ENCODE peak calls at places on chromosomes 1 and 21, in eight cellular contexts. One of them, this sample, is unnamed.

GRCh38 chr1:183778006-183778405 is 26.9 kb upstream of the RGL1 start:
- DNase-seq in A549: no peak
- DNase-seq in stomach: no peak
- DNase-seq in body of pancreas: no peak
- DNase-seq in prostate gland: no peak
- DNase-seq in sigmoid colon: no peak
- DNase-seq in thyroid gland: no peak
- DNase-seq in breast epithelium: no peak
- DNase-seq in this sample: no peak

GRCh38 chr21:14583629-14584251 is 37.6 kb upstream of the SAMSN1 start:
- DNase-seq in prostate gland: no peak
- DNase-seq in sigmoid colon: no peak
- DNase-seq in thyroid gland: no peak
- DNase-seq in stomach: no peak
- DNase-seq in body of pancreas: no peak
- DNase-seq in A549: no peak
- DNase-seq in breast epithelium: no peak
- DNase-seq in this sample: no peak

GRCh38 chr1:210731193-210731592 is 402.5 kb downstream of the HHAT start:
- DNase-seq in sigmoid colon: no peak
- DNase-seq in A549: no peak
- DNase-seq in stomach: no peak
- DNase-seq in breast epithelium: no peak
- DNase-seq in body of pancreas: no peak
- DNase-seq in thyroid gland: no peak
- DNase-seq in prostate gland: no peak
- DNase-seq in this sample: no peak

GRCh38 chr1:17648457-17649145 is 106.5 kb upstream of the ACTL8 start:
- DNase-seq in body of pancreas: peak; percentile 81
- DNase-seq in stomach: no peak
- DNase-seq in breast epithelium: peak; percentile 26
- DNase-seq in sigmoid colon: no peak
- DNase-seq in thyroid gland: no peak
- DNase-seq in A549: no peak
- DNase-seq in prostate gland: no peak
- DNase-seq in this sample: no peak

GRCh38 chr1:240008298-240008697 is 83.4 kb upstream of the FMN2 start:
- DNase-seq in breast epithelium: no peak
- DNase-seq in thyroid gland: no peak
- DNase-seq in body of pancreas: no peak
- DNase-seq in stomach: no peak
- DNase-seq in prostate gland: no peak
- DNase-seq in A549: no peak
- DNase-seq in sigmoid colon: no peak
- DNase-seq in this sample: no peak

GRCh38 chr1:38053416-38054091 is 7.0 kb upstream of the POU3F1 start:
- DNase-seq in prostate gland: no peak
- DNase-seq in breast epithelium: no peak
- DNase-seq in body of pancreas: no peak
- DNase-seq in sigmoid colon: no peak
- DNase-seq in A549: no peak
- DNase-seq in thyroid gland: no peak
- DNase-seq in stomach: no peak
- DNase-seq in this sample: no peak

GRCh38 chr21:40333731-40334130 is 466.5 kb downstream of the PCP4 start:
- DNase-seq in body of pancreas: no peak
- DNase-seq in sigmoid colon: no peak
- DNase-seq in thyroid gland: no peak
- DNase-seq in prostate gland: no peak
- DNase-seq in stomach: no peak
- DNase-seq in A549: no peak
- DNase-seq in breast epithelium: no peak
- DNase-seq in this sample: no peak

GRCh38 chr1:214004014-214004413 is 16.2 kb downstream of the PROX1 start:
- DNase-seq in sigmoid colon: no peak
- DNase-seq in breast epithelium: no peak
- DNase-seq in stomach: no peak
- DNase-seq in thyroid gland: peak; percentile 24
- DNase-seq in A549: no peak
- DNase-seq in body of pancreas: no peak
- DNase-seq in prostate gland: no peak
- DNase-seq in this sample: no peak

GRCh38 chr21:25342811-25343210 is 264.5 kb downstream of the MRPL39 start:
- DNase-seq in stomach: no peak
- DNase-seq in body of pancreas: no peak
- DNase-seq in breast epithelium: no peak
- DNase-seq in A549: no peak
- DNase-seq in sigmoid colon: no peak
- DNase-seq in thyroid gland: no peak
- DNase-seq in prostate gland: no peak
- DNase-seq in this sample: no peak

GRCh38 chr1:109792056-109792831 is 28.5 kb upstream of the EPS8L3 start:
- DNase-seq in breast epithelium: peak; percentile 62
- DNase-seq in thyroid gland: peak; percentile 96
- DNase-seq in body of pancreas: peak; percentile 65
- DNase-seq in A549: peak; percentile 89
- DNase-seq in prostate gland: no peak
- DNase-seq in sigmoid colon: peak; percentile 89
- DNase-seq in stomach: peak; percentile 64
- DNase-seq in this sample: peak; percentile 85

GRCh38 chr1:159468321-159468720 is 28.8 kb downstream of the OR10J1 start:
- DNase-seq in body of pancreas: no peak
- DNase-seq in thyroid gland: no peak
- DNase-seq in sigmoid colon: no peak
- DNase-seq in stomach: no peak
- DNase-seq in prostate gland: no peak
- DNase-seq in A549: no peak
- DNase-seq in breast epithelium: no peak
- DNase-seq in this sample: no peak

GRCh38 chr1:154624756-154625643 is 17.0 kb upstream of the ADAR start:
- DNase-seq in body of pancreas: no peak
- DNase-seq in A549: no peak
- DNase-seq in breast epithelium: no peak
- DNase-seq in thyroid gland: no peak
- DNase-seq in prostate gland: no peak
- DNase-seq in sigmoid colon: no peak
- DNase-seq in stomach: no peak
- DNase-seq in this sample: no peak

GRCh38 chr1:247407180-247407616 is 8.8 kb upstream of the NLRP3 start:
- DNase-seq in A549: no peak
- DNase-seq in prostate gland: no peak
- DNase-seq in thyroid gland: peak; percentile 7
- DNase-seq in breast epithelium: no peak
- DNase-seq in body of pancreas: peak; percentile 16
- DNase-seq in stomach: peak; percentile 36
- DNase-seq in sigmoid colon: peak; percentile 72
- DNase-seq in this sample: no peak

GRCh38 chr1:227748496-227749182 is 13.4 kb downstream of the SNAP47 start:
- DNase-seq in breast epithelium: no peak
- DNase-seq in stomach: no peak
- DNase-seq in A549: no peak
- DNase-seq in thyroid gland: no peak
- DNase-seq in sigmoid colon: peak; percentile 91
- DNase-seq in body of pancreas: no peak
- DNase-seq in prostate gland: no peak
- DNase-seq in this sample: peak; percentile 46

DNA sequence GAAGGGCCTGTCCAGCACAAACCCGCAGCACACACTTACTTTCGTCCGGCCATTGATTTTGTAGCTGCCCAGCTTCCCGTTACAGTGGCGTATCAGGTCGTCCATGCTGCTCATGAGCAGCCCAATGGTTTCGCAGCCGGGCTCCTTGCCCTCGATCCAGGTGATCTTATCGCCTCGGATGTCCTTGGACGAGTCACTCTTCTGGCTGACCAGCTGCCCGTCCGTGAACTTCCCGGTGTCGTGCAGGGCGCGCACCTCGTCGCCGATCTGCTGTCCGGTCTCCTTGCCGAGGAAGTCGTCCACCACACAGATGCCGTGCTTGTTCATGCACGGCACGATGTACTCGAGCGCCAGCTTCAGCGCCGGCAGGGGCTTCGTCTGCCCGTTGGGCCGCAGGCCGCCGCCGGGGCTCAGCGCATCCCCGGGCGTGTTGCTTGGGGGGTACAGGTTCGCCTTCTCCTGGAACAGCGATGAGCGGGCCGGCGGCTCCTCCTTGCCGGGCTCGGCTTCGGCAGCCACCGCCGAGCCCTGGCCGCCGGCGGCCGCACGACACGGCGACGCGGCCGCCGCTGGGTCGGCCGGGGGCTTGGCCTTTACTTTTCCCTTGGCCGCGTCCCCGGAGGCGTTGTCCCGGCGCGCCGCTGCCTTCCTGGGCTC is 1.0 kb downstream of the EGLN1 start:
- DNase-seq in A549: peak; percentile 52
- DNase-seq in prostate gland: peak; percentile 26
- DNase-seq in body of pancreas: peak; percentile 70
- DNase-seq in breast epithelium: peak; percentile 23
- DNase-seq in sigmoid colon: peak; percentile 76
- DNase-seq in thyroid gland: peak; percentile 60
- DNase-seq in stomach: peak; percentile 52
- DNase-seq in this sample: peak; percentile 83
- TF ChIP-seq POLR2A in A549: no peak
- TF ChIP-seq POLR2A in prostate gland: no peak
- TF ChIP-seq POLR2A in body of pancreas: peak; percentile 30
- TF ChIP-seq POLR2A in breast epithelium: no peak
- TF ChIP-seq POLR2A in sigmoid colon: no peak
- TF ChIP-seq POLR2A in thyroid gland: no peak
- TF ChIP-seq POLR2A in stomach: no peak
- TF ChIP-seq POLR2A in this sample: no peak

DNA sequence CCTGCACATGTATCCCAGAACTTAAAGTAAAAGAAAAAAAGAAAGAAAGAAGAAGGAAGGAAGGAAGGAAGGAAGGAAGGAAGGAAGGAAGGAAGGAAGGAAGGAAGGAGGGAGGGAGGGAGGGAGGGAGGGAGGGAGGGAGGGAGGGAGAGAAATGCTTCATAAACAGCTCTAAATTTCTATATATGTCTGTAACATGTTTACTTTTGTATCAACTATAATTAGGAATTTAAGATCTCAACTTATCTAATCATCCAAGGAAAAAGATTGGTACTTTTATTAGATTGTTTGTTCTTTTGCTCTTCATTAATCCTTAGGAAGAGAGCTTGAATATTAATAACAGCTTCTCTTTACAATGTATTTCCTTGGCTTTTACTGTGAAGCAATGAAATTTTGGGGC is 195.4 kb upstream of the PRMT6 start:
- DNase-seq in breast epithelium: no peak
- DNase-seq in thyroid gland: no peak
- DNase-seq in body of pancreas: no peak
- DNase-seq in sigmoid colon: no peak
- DNase-seq in prostate gland: no peak
- DNase-seq in A549: no peak
- DNase-seq in stomach: no peak
- DNase-seq in this sample: no peak
- H3K4me1 ChIP-seq in breast epithelium: no peaks in the 10 kb centered on the region
- H3K4me1 ChIP-seq in thyroid gland: no peaks in the 10 kb centered on the region
- H3K4me1 ChIP-seq in body of pancreas: no peaks in the 10 kb centered on the region
- H3K4me1 ChIP-seq in sigmoid colon: no peaks in the 10 kb centered on the region
- H3K4me1 ChIP-seq in prostate gland: no peaks in the 10 kb centered on the region
- H3K4me1 ChIP-seq in A549: no peaks in the 10 kb centered on the region
- H3K4me1 ChIP-seq in stomach: no peaks in the 10 kb centered on the region
- H3K4me1 ChIP-seq in this sample: no peaks in the 10 kb centered on the region

DNA sequence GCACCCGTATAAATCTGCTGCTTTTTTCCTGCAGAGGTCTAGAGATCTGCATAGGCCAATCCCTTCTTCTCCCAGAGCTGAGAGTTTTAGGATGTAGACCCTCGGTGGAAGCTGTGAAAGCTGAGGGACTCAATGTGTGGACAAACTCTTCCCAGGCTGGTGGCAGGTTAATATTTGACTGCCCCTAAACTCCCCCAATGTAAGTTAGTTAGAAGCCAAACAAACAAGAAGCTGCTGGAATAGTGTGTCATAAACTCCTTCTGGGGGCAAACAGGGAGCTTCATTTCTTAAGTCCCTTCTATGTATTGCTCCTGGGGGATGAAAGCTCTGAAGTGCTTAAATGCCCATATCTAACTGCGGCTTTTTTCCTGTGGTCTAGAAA is 72.3 kb downstream of the SCMH1 start:
- DNase-seq in breast epithelium: no peak
- DNase-seq in prostate gland: no peak
- DNase-seq in body of pancreas: no peak
- DNase-seq in stomach: no peak
- DNase-seq in sigmoid colon: no peak
- DNase-seq in thyroid gland: no peak
- DNase-seq in A549: no peak
- DNase-seq in this sample: no peak
- H3K4me3 ChIP-seq in breast epithelium: no peak overlapping the region
- H3K4me3 ChIP-seq in prostate gland: no peak overlapping the region
- H3K4me3 ChIP-seq in body of pancreas: no peak overlapping the region
- H3K4me3 ChIP-seq in stomach: no peak overlapping the region
- H3K4me3 ChIP-seq in sigmoid colon: no peak overlapping the region
- H3K4me3 ChIP-seq in thyroid gland: no peak overlapping the region
- H3K4me3 ChIP-seq in A549: no peak overlapping the region
- H3K4me3 ChIP-seq in this sample: no peak overlapping the region

GRCh38 chr1:186440584-186440983 is 20.3 kb downstream of the PDC start:
- DNase-seq in A549: peak; percentile 53
- DNase-seq in prostate gland: no peak
- DNase-seq in thyroid gland: no peak
- DNase-seq in sigmoid colon: no peak
- DNase-seq in stomach: no peak
- DNase-seq in breast epithelium: no peak
- DNase-seq in body of pancreas: no peak
- DNase-seq in this sample: no peak

GRCh38 chr1:186446138-186446537 is 14.8 kb downstream of the PDC start:
- DNase-seq in A549: no peak
- DNase-seq in thyroid gland: no peak
- DNase-seq in body of pancreas: no peak
- DNase-seq in sigmoid colon: no peak
- DNase-seq in breast epithelium: no peak
- DNase-seq in stomach: no peak
- DNase-seq in prostate gland: no peak
- DNase-seq in this sample: no peak

GRCh38 chr1:186443638-186444037 is 17.3 kb downstream of the PDC start:
- DNase-seq in A549: no peak
- DNase-seq in sigmoid colon: no peak
- DNase-seq in thyroid gland: no peak
- DNase-seq in prostate gland: no peak
- DNase-seq in breast epithelium: no peak
- DNase-seq in body of pancreas: no peak
- DNase-seq in stomach: no peak
- DNase-seq in this sample: no peak

GRCh38 chr1:186438567-186438966 is 22.3 kb downstream of the PDC start:
- DNase-seq in A549: no peak
- DNase-seq in prostate gland: no peak
- DNase-seq in thyroid gland: no peak
- DNase-seq in sigmoid colon: no peak
- DNase-seq in breast epithelium: no peak
- DNase-seq in body of pancreas: no peak
- DNase-seq in stomach: no peak
- DNase-seq in this sample: no peak

DNA sequence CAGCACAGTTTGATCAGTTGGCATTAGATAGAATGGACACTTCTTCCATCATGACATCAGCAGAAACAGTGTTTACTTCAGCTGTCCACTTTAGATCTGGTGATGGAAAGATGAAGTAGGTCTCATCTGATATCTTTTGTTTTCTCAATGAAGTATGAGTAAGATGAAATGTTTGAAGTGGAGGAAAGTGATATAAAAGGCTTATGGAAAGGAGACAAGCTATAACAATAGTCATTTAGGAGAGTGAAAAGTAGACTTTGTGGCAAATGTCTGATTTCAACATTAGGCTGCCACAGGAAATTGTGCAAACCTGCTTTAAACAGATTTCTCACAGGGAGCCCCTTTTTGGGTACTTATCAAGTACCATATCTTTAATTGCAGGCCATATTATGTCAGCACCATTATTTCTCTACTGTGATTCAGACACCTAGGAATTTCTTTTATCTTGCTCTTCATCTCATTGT is 18.2 kb downstream of the PDC start:
- DNase-seq in A549: peak; percentile 36
- DNase-seq in stomach: no peak
- DNase-seq in thyroid gland: no peak
- DNase-seq in sigmoid colon: no peak
- DNase-seq in prostate gland: no peak
- DNase-seq in breast epithelium: no peak
- DNase-seq in body of pancreas: no peak
- DNase-seq in this sample: no peak
- TF ChIP-seq POLR2A in A549: no peak
- TF ChIP-seq POLR2A in stomach: no peak
- TF ChIP-seq POLR2A in thyroid gland: no peak
- TF ChIP-seq POLR2A in sigmoid colon: no peak
- TF ChIP-seq POLR2A in prostate gland: no peak
- TF ChIP-seq POLR2A in breast epithelium: no peak
- TF ChIP-seq POLR2A in body of pancreas: no peak
- TF ChIP-seq POLR2A in this sample: no peak